ENCODE peak calls at places on chromosomes 11 and 22, in ten cellular contexts. A, D, T, P, B, F, H, L, C and Z are unnamed samples. For H3K4me1 and H3K27me3, the result is how much of the 10 kb centered on the place peaks cover.

GRCh38 chr11:70212227-70212811 is 9.2 kb downstream of the FADD start:
- DNase-seq in C (no peak), P (peak), T (peak), F (no peak), A (no peak), B (no peak), D (no peak), H (peak), L (peak), Z (no peak)

GRCh38 chr11:61510980-61511373 is 2.4 kb downstream of the LRRC10B start:
- DNase-seq in T (no peak), P (no peak), A (no peak), D (no peak), H (peak), C (no peak), L (no peak), F (no peak), B (no peak), Z (no peak)

GRCh38 chr11:128472128-128473110 is 114.9 kb downstream of the ETS1 start:
- DNase-seq in C (no peak), B (peak), D (no peak), H (no peak), L (peak), A (no peak), P (no peak), T (no peak), F (no peak), Z (no peak)

GRCh38 chr11:60459345-60459744 is 3.7 kb downstream of the MS4A1 start:
- DNase-seq in A (no peak), H (no peak), D (no peak), T (no peak), L (no peak), C (no peak), P (no peak), B (no peak), F (no peak), Z (no peak)

GRCh38 chr11:114075891-114076441 is 16.5 kb downstream of the ZBTB16 start:
- DNase-seq in A (no peak), H (no peak), L (peak), C (no peak), T (no peak), P (no peak), D (peak), F (peak), B (peak), Z (no peak)

GRCh38 chr11:6771926-6772898 is at the start of gene OR2AG2:
- DNase-seq in A (no peak), T (no peak), P (no peak), L (no peak), C (no peak), B (no peak), H (no peak), D (no peak), F (no peak), Z (no peak)

GRCh38 chr11:120667281-120667680 is 155.7 kb downstream of the GRIK4 start:
- DNase-seq in D (no peak), F (no peak), P (no peak), L (no peak), T (no peak), H (peak), C (no peak), B (no peak), A (no peak), Z (no peak)

GRCh38 chr11:119461250-119461963 is 38.4 kb upstream of the THY1 start:
- DNase-seq in L (no peak), F (no peak), A (no peak), B (no peak), H (no peak), T (no peak), C (no peak), P (no peak), D (no peak), Z (no peak)

GRCh38 chr22:31861226-31861840 is 83.0 kb upstream of the YWHAH start:
- DNase-seq in P (no peak), T (no peak), B (no peak), H (no peak), F (no peak), A (no peak), L (no peak), C (no peak), D (no peak), Z (no peak)

GRCh38 chr11:43969543-43969942 is 27.1 kb downstream of the C11orf96 start:
- DNase-seq in P (no peak), F (peak), C (no peak), D (no peak), L (no peak), H (peak), A (no peak), B (no peak), T (no peak), Z (no peak)

GRCh38 chr11:65112551-65113360 is 1.1 kb downstream of the TM7SF2 start:
- DNase-seq in F (peak), D (no peak), B (peak), P (peak), C (peak), A (peak), L (peak), H (peak), T (peak), Z (no peak)

GRCh38 chr11:66845143-66845875 is 2.1 kb downstream of the RCE1 start:
- DNase-seq in T (no peak), C (peak), D (no peak), B (no peak), P (peak), L (no peak), A (no peak), H (peak), F (no peak), Z (no peak)

GRCh38 chr11:75150879-75151278 is at the start of gene SLCO2B1:
- DNase-seq in H (no peak), B (no peak), T (peak), L (no peak), F (no peak), P (no peak), D (no peak), A (no peak), C (no peak), Z (no peak)

GRCh38 chr11:35488117-35488516 is 37.3 kb downstream of the PAMR1 start:
- DNase-seq in C (no peak), H (no peak), D (no peak), B (no peak), A (no peak), L (no peak), F (no peak), P (no peak), T (no peak), Z (no peak)

GRCh38 chr11:11782532-11783110 is 59.2 kb upstream of the USP47 start:
- DNase-seq in B (no peak), D (no peak), A (no peak), L (no peak), H (no peak), C (no peak), T (peak), P (peak), F (no peak), Z (no peak)

GRCh38 chr11:18671246-18671645 is 27.3 kb upstream of the TMEM86A start:
- DNase-seq in T (no peak), F (no peak), L (no peak), D (no peak), P (no peak), H (no peak), A (no peak), B (no peak), C (no peak), Z (no peak)

GRCh38 chr11:67516806-67517205 is 6.4 kb downstream of the CABP2 start:
- DNase-seq in D (no peak), L (no peak), T (no peak), P (no peak), A (no peak), F (no peak), B (no peak), C (peak), H (no peak), Z (no peak)

GRCh38 chr11:102268985-102269470 is 48.3 kb upstream of the BIRC3 start:
- DNase-seq in C (no peak), L (no peak), T (no peak), B (no peak), F (no peak), H (no peak), A (no peak), P (no peak), D (no peak), Z (no peak)

GRCh38 chr11:8309862-8310261 is 46.2 kb upstream of the LMO1 start:
- DNase-seq in B (no peak), L (no peak), D (no peak), H (no peak), A (no peak), T (no peak), F (peak), P (no peak), C (no peak), Z (peak)

GRCh38 chr11:122095950-122096942 is 19.8 kb downstream of the BLID start:
- DNase-seq in H (no peak), F (no peak), P (no peak), C (no peak), A (no peak), D (no peak), B (peak), L (no peak), T (no peak), Z (no peak)

GRCh38 chr11:62418136-62418535 is 697 bp upstream of the SCGB1A1 start:
- DNase-seq in L (no peak), F (no peak), D (no peak), A (no peak), B (peak), C (no peak), H (no peak), P (no peak), T (no peak), Z (no peak)

GRCh38 chr11:128582496-128583366 is 4.6 kb downstream of the ETS1 start:
- DNase-seq in D (no peak), B (peak), T (no peak), P (no peak), C (no peak), H (no peak), A (peak), L (no peak), F (no peak), Z (no peak)

GRCh38 chr22:42905217-42905616 is 48.1 kb upstream of the ARFGAP3 start:
- DNase-seq in H (no peak), A (no peak), F (no peak), D (no peak), B (peak), L (no peak), P (peak), C (no peak), T (no peak), Z (peak)

GRCh38 chr22:24284747-24285203 is 14.1 kb downstream of the SPECC1L start:
- DNase-seq in A (no peak), B (peak), L (no peak), F (no peak), H (no peak), C (no peak), T (no peak), P (no peak), D (peak), Z (no peak)

GRCh38 chr11:128563942-128564641 is 23.3 kb downstream of the ETS1 start:
- DNase-seq in C (no peak), P (no peak), B (no peak), D (no peak), L (no peak), F (no peak), T (no peak), A (no peak), H (no peak), Z (no peak)

GRCh38 chr11:20661445-20661844 is 7.9 kb upstream of the NELL1 start:
- DNase-seq in A (no peak), L (no peak), F (no peak), D (no peak), H (no peak), P (no peak), T (no peak), B (no peak), C (no peak), Z (no peak)

GRCh38 chr11:11078344-11078743 is 220.5 kb upstream of the ZBED5 start:
- DNase-seq in B (no peak), A (no peak), P (no peak), D (no peak), T (no peak), C (no peak), F (no peak), L (no peak), H (no peak), Z (no peak)

GRCh38 chr11:69611548-69612526 is 29.1 kb upstream of the CCND1 start:
- DNase-seq in B (no peak), T (no peak), F (no peak), C (peak), A (no peak), L (no peak), D (no peak), H (no peak), P (no peak), Z (no peak)

GRCh38 chr11:86952933-86953637 is 2.1 kb downstream of the FZD4 start:
- DNase-seq in T (no peak), L (no peak), D (no peak), C (no peak), H (no peak), P (no peak), A (no peak), F (no peak), B (peak), Z (no peak)

GRCh38 chr11:1559103-1559951 is 12.7 kb downstream of the DUSP8 start:
- DNase-seq in C (peak), B (no peak), L (no peak), P (peak), D (no peak), T (peak), H (peak), A (peak), F (peak), Z (peak)

GRCh38 chr22:23180301-23180892 is at the start of gene BCR:
- DNase-seq in T (peak), L (no peak), P (peak), A (no peak), F (peak), H (peak), B (peak), C (no peak), D (peak), Z (no peak)

GRCh38 chr11:73521621-73522020 is 76.3 kb downstream of the FAM168A start:
- DNase-seq in B (peak), D (peak), C (no peak), H (no peak), A (no peak), P (no peak), L (peak), T (no peak), F (no peak), Z (no peak)

DNA sequence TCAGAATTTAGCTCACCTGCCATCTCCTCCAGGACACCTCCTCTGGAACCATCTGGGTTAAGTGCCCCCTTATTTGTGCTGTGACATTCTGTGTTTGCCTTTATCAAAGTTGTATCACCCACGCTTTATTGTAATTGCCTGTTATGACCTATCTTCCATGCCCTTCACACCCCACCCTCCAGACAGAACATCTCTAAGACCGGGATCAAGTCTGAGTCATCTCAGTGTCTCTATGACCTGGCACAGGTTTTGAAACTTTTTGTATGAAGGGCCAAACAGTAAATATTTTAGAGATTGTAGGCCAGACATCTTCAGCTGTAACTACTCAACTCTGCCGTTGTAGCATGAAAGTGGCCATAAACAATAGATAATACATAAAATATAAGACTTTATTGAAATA is 161.8 kb downstream of the SPON1 start:
- DNase-seq in T (no peak), P (no peak), B (no peak), F (no peak), L (no peak), H (no peak), A (no peak), C (no peak), D (no peak), Z (no peak)
- TF ChIP-seq POLR2AphosphoS5 in T (no peak), P (no peak), B (no peak), F (no peak), L (no peak), H (no peak), A (no peak), C (no peak), D (no peak), Z (no peak)

GRCh38 chr22:46482311-46482710 is 55.1 kb downstream of the CELSR1 start:
- DNase-seq in D (no peak), B (no peak), C (no peak), H (no peak), A (no peak), F (no peak), P (no peak), T (no peak), L (no peak), Z (no peak)
- H3K4me1 ChIP-seq in D (under half), B (under half), C (under half), H (under half), A (under half), F (under half), P (under half), T (under half), L (under half), Z (under half)

GRCh38 chr22:50504245-50505211 is 3.0 kb downstream of the LMF2 start:
- DNase-seq in P (no peak), A (no peak), L (no peak), H (peak), D (no peak), B (no peak), T (no peak), C (peak), F (no peak), Z (no peak)
- H3K27me3 ChIP-seq in P (under half), A (under half), L (under half), H (under half), D (under half), B (under half), T (under half), C (under half), F (under half), Z (under half)

GRCh38 chr22:38569972-38570840 is at the start of gene DMC1:
- DNase-seq in P (peak), F (peak), D (peak), T (peak), H (peak), C (peak), L (peak), A (no peak), B (peak), Z (peak)
- TF ChIP-seq POLR2AphosphoS5 in P (no peak), F (no peak), D (peak), T (peak), H (peak), C (no peak), L (peak), A (peak), B (no peak), Z (peak)

GRCh38 chr22:49251371-49251770 is 576.3 kb downstream of the BRD1 start:
- DNase-seq in F (no peak), L (no peak), B (no peak), H (no peak), C (no peak), P (peak), A (no peak), D (no peak), T (no peak), Z (peak)
- H3K4me1 ChIP-seq in F (under half), L (under half), B (under half), H (under half), C (under half), P (under half), A (under half), D (under half), T (under half), Z (under half)

DNA sequence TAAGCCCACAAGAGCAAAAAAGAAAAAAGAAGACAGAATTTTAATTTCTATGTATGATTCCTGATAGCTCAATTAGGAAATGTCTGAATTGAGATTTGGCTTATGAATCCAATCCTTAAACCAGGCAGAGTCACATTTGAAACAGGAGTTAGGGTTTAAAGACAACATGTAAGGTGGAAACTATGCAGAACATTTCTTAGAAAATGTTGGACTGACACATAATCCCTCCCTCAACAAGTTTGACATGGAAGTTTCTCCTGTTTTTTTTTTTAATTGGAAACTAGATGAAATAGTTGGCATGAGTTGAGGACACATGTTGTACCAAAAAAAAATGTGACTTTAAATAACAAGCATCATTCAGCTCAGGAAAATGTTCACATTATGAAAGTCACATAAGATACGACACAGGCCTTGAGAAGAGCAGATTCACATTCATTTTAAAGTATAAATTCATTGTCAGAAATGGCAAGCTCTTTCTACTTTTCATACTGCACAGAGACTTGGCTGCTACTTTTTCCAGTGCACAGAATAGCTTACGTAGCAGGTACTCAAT is 154.8 kb upstream of the DDI1 start:
- DNase-seq in H (no peak), P (no peak), B (no peak), F (no peak), A (no peak), L (no peak), D (no peak), T (no peak), C (no peak), Z (no peak)
- H3K27me3 ChIP-seq in H (under half), P (under half), B (under half), F (under half), A (under half), L (under half), D (under half), T (under half), C (under half), Z (under half)

DNA sequence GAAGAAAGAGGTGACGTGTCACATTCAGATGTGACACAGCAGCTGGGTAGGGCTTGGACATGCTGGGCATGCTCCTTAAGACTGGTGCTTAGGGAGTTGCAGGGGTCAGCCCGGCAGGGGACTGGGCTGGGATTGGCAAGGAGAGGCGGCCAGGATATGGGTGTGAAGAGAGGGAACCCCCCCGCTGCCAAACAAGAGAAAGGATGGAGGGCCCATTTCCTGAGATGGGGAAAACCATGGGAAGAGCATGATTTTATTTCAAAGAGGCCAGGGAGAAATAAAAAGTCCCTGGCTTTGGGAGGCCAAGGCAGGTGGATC is 5.3 kb downstream of the ATF4 start:
- DNase-seq in P (no peak), B (no peak), D (no peak), F (no peak), C (no peak), L (no peak), A (no peak), T (no peak), H (no peak), Z (no peak)
- TF ChIP-seq POLR2AphosphoS5 in P (no peak), B (no peak), D (no peak), F (no peak), C (no peak), L (no peak), A (no peak), T (no peak), H (no peak), Z (no peak)

GRCh38 chr11:2910401-2910955 is 18.7 kb downstream of the PHLDA2 start:
- DNase-seq in H (peak), L (no peak), A (no peak), B (no peak), C (no peak), F (no peak), D (no peak), T (no peak), P (no peak), Z (no peak)
- H3K4me1 ChIP-seq in H (under half), L (under half), A (under half), B (under half), C (under half), F (under half), D (under half), T (under half), P (under half), Z (under half)